ENCODE peak calls at places on chromosomes 1 and 21, in ten cellular contexts. M is sigmoid colon, A is HepG2, V is HCT116, L is stomach, F is SK-N-SH, B is esophagus muscularis mucosa, K is transverse colon, C is SK-N-MC, X is vagina. R is an unnamed sample.

GRCh38 chr1:76668046-76668445 is 199.2 kb upstream of the ST6GALNAC5 start:
- DNase-seq in L (no peak), X (no peak), K (no peak), C (no peak), A (no peak), V (no peak), F (no peak), M (no peak), B (no peak), R (no peak)

GRCh38 chr1:155454096-155454495 is 108.5 kb downstream of the ASH1L start:
- DNase-seq in V (no peak), L (no peak), K (no peak), F (no peak), M (no peak), C (no peak), X (no peak), B (no peak), A (no peak), R (no peak)

GRCh38 chr1:164774413-164774812 is 215.4 kb downstream of the PBX1 start:
- DNase-seq in V (no peak), L (no peak), F (no peak), B (no peak), A (no peak), K (no peak), C (no peak), X (no peak), M (no peak), R (no peak)

GRCh38 chr1:89999628-90000027 is 4.7 kb downstream of the ZNF326 start:
- DNase-seq in F (no peak), B (no peak), L (no peak), A (no peak), X (no peak), V (no peak), C (no peak), K (no peak), M (no peak), R (no peak)

GRCh38 chr1:110639724-110640386 is 33.7 kb upstream of the KCNA2 start:
- DNase-seq in B (no peak), L (no peak), A (no peak), C (no peak), M (no peak), X (no peak), F (no peak), K (no peak), V (no peak), R (peak)

GRCh38 chr1:63968663-63969460 is 195.0 kb downstream of the ROR1 start:
- DNase-seq in B (no peak), F (no peak), C (no peak), A (no peak), M (no peak), X (no peak), K (no peak), L (peak), V (no peak), R (no peak)

GRCh38 chr1:13930151-13930550 is 230.2 kb downstream of the PRDM2 start:
- DNase-seq in M (no peak), A (peak), F (peak), C (no peak), L (no peak), K (no peak), V (peak), X (no peak), B (peak), R (no peak)

GRCh38 chr1:90045853-90046563 is 51.1 kb downstream of the ZNF326 start:
- DNase-seq in C (peak), F (peak), A (peak), K (no peak), V (peak), M (no peak), L (no peak), B (no peak), X (no peak), R (no peak)

GRCh38 chr21:45988366-45989347 is 7.1 kb downstream of the COL6A1 start:
- DNase-seq in B (no peak), A (no peak), M (peak), F (no peak), V (no peak), C (no peak), K (no peak), L (no peak), X (no peak), R (no peak)

GRCh38 chr1:23344987-23345472 is 946 bp upstream of the HNRNPR start:
- DNase-seq in B (no peak), V (no peak), X (no peak), L (no peak), A (no peak), F (peak), K (no peak), M (no peak), C (no peak), R (no peak)

GRCh38 chr1:201714542-201715276 is 114.2 kb upstream of the IPO9 start:
- DNase-seq in K (peak), A (no peak), M (peak), B (peak), L (peak), C (no peak), X (no peak), F (no peak), V (peak), R (no peak)

GRCh38 chr1:10779201-10779600 is 17.2 kb downstream of the CASZ1 start:
- DNase-seq in X (no peak), L (peak), M (no peak), B (no peak), F (no peak), V (peak), C (no peak), K (peak), A (no peak), R (no peak)

GRCh38 chr1:89588480-89588879 is 44.4 kb upstream of the LRRC8C start:
- DNase-seq in X (no peak), V (no peak), L (no peak), A (no peak), K (no peak), B (no peak), M (no peak), C (no peak), F (no peak), R (no peak)

GRCh38 chr1:109530457-109531204 is 9.0 kb upstream of the GPR61 start:
- DNase-seq in F (peak), K (no peak), L (no peak), C (no peak), V (no peak), B (no peak), A (no peak), X (no peak), M (no peak), R (no peak)

GRCh38 chr1:1285618-1286311 is 5.5 kb downstream of the SCNN1D start:
- DNase-seq in M (no peak), A (no peak), L (no peak), X (no peak), V (no peak), B (no peak), F (no peak), K (peak), C (no peak), R (no peak)

GRCh38 chr1:192303029-192303428 is 13.8 kb upstream of the RGS21 start:
- DNase-seq in V (no peak), B (no peak), X (no peak), F (no peak), L (no peak), C (no peak), K (no peak), M (no peak), A (no peak), R (no peak)

GRCh38 chr21:39645331-39645730 is 32.6 kb downstream of the B3GALT5 start:
- DNase-seq in V (no peak), K (no peak), X (peak), F (no peak), A (no peak), C (no peak), M (no peak), L (no peak), B (peak), R (no peak)

GRCh38 chr1:209585672-209586071 is 2.2 kb downstream of the CAMK1G start:
- DNase-seq in A (no peak), X (no peak), M (peak), F (peak), V (no peak), C (no peak), K (peak), L (peak), B (no peak), R (no peak)

GRCh38 chr1:93738075-93738622 is 56.5 kb upstream of the BCAR3 start:
- DNase-seq in B (no peak), C (no peak), F (no peak), M (no peak), L (no peak), X (no peak), V (peak), K (no peak), A (no peak), R (no peak)

GRCh38 chr1:38244218-38244617 is 197.6 kb upstream of the POU3F1 start:
- DNase-seq in B (no peak), X (no peak), F (no peak), C (no peak), M (no peak), A (no peak), L (no peak), V (no peak), K (no peak), R (no peak)

GRCh38 chr1:26799479-26800133 is 11.9 kb downstream of the PIGV start:
- DNase-seq in C (no peak), M (peak), A (no peak), K (peak), V (peak), F (peak), L (no peak), B (no peak), X (no peak), R (no peak)

GRCh38 chr1:108592030-108592759 is 32.3 kb downstream of the EEIG2 start:
- DNase-seq in F (no peak), A (no peak), M (no peak), L (no peak), X (no peak), B (no peak), V (no peak), C (no peak), K (no peak), R (no peak)

GRCh38 chr1:7885513-7886298 is 32.8 kb upstream of the UTS2 start:
- DNase-seq in V (peak), F (no peak), B (no peak), C (no peak), A (no peak), L (peak), K (peak), X (no peak), M (no peak), R (no peak)

GRCh38 chr1:93874025-93874651 is 4.9 kb downstream of the DNTTIP2 start:
- DNase-seq in B (no peak), A (peak), X (no peak), L (no peak), F (peak), V (no peak), C (no peak), M (no peak), K (no peak), R (no peak)

GRCh38 chr1:167057297-167057688 is 32.9 kb downstream of the GPA33 start:
- DNase-seq in C (no peak), B (peak), K (no peak), L (peak), V (peak), A (peak), M (no peak), F (peak), X (no peak), R (peak)

DNA sequence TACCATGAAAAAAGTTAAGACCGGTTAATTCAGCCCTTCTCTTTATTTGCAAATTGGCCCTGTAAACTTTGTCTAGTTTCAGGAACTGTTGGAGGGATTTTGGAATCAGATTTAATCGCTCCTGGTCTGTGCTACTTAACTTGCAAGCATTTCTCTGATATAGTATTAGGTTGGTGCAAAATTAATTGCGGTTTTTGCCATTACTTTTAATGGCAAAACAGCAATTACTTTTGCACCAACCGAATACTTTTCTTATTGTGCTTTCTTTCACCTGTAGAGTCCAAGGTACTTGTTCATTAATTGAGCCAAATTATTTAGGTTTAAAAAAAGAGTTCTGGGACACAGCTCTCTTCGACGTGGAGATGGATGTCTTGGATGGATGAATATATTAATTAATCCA is 92.8 kb upstream of the HNRNPU start:
- DNase-seq in B (no peak), A (no peak), V (no peak), C (no peak), K (no peak), L (no peak), X (no peak), M (no peak), F (no peak), R (no peak)
- H3K4me3 ChIP-seq in B (no peak), A (no peak), V (no peak), C (no peak), K (no peak), L (no peak), X (no peak), M (no peak), F (no peak), R (no peak)

GRCh38 chr1:161399257-161399998 is 31.8 kb upstream of the CFAP126 start:
- DNase-seq in M (peak), K (peak), L (peak), A (peak), X (no peak), C (no peak), F (peak), B (peak), V (peak), R (peak)
- TF ChIP-seq POLR2AphosphoS5 in M (peak), K (peak), L (peak), A (peak), X (peak), C (peak), F (peak), B (peak), V (peak), R (peak)

GRCh38 chr1:243482237-243483022 is 226.6 kb downstream of the SDCCAG8 start:
- DNase-seq in C (no peak), V (no peak), K (no peak), X (no peak), B (no peak), M (peak), F (peak), L (no peak), A (no peak), R (no peak)
- H3K4me3 ChIP-seq in C (no peak), V (no peak), K (peak), X (peak), B (peak), M (peak), F (no peak), L (peak), A (no peak), R (no peak)

GRCh38 chr1:205303247-205303888 is 18.2 kb downstream of the NUAK2 start:
- DNase-seq in A (no peak), B (no peak), M (no peak), C (no peak), V (no peak), K (no peak), X (no peak), L (no peak), F (no peak), R (no peak)

GRCh38 chr1:205301842-205302588 is 19.5 kb downstream of the NUAK2 start:
- DNase-seq in L (no peak), K (no peak), A (no peak), M (no peak), C (no peak), V (no peak), F (no peak), X (no peak), B (no peak), R (no peak)

GRCh38 chr1:205300149-205300548 is 21.4 kb downstream of the NUAK2 start:
- DNase-seq in F (no peak), C (no peak), X (no peak), B (no peak), V (no peak), L (no peak), A (no peak), K (no peak), M (no peak), R (no peak)

GRCh38 chr1:205304046-205304694 is 17.4 kb downstream of the NUAK2 start:
- DNase-seq in V (no peak), M (no peak), C (no peak), K (no peak), L (no peak), F (no peak), B (no peak), X (no peak), A (no peak), R (no peak)

DNA sequence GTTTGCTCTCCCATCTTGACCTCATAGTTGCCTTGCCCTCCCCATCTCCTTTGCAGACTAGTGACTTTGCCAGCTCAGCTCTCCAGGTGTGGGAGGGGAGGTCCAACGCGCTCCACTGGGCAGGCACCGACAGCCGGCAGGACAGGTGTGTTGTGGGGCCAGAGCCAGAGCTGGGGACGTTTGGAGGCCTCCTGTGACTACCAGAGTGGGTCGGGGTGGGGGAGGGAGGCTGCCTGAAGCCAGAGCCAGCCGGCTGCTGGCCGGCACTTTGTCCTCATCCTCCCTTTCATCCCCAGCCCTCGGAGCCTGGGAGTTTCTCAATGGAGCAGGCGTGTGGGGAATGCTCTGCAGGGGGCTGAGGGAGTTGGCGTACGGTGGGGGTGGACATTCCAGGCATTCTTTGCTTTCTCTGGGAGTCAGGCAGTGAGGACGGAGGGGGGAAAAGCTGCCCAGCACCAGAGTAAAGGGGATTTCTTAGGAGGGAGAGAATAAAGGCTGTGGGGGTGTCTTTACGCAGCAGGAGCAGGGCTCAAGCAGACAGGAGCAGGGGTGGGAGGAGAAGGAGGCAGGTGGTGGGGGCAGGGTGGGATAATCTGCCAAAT is 20.2 kb downstream of the NUAK2 start:
- DNase-seq in M (no peak), F (no peak), L (peak), X (no peak), B (no peak), C (no peak), A (peak), V (no peak), K (peak), R (no peak)
- TF ChIP-seq POLR2AphosphoS5 in M (no peak), F (peak), L (no peak), X (no peak), B (no peak), C (no peak), A (no peak), V (no peak), K (no peak), R (no peak)

R was measured in HL-60.